ENCODE peak calls at places on chromosome 7, in five cellular contexts. One of them, this sample, is unnamed.

GRCh38 chr7:130286881-130287280 is 6.1 kb upstream of the CPA4 start:
- DNase-seq in cardiac fibroblast: no peak
- DNase-seq in AG10803: no peak
- DNase-seq in mucosa of descending colon: no peak
- DNase-seq in upper lobe of left lung: no peak
- DNase-seq in this sample: peak; percentile 49

GRCh38 chr7:151821226-151821625 is 55.7 kb downstream of the PRKAG2 start:
- DNase-seq in upper lobe of left lung: no peak
- DNase-seq in mucosa of descending colon: no peak
- DNase-seq in AG10803: no peak
- DNase-seq in cardiac fibroblast: no peak
- DNase-seq in this sample: no peak

GRCh38 chr7:84399661-84400060 is 205.1 kb upstream of the SEMA3A start:
- DNase-seq in cardiac fibroblast: no peak
- DNase-seq in AG10803: no peak
- DNase-seq in upper lobe of left lung: no peak
- DNase-seq in mucosa of descending colon: no peak
- DNase-seq in this sample: no peak

GRCh38 chr7:146736446-146737190 is 620.0 kb downstream of the CNTNAP2 start:
- DNase-seq in upper lobe of left lung: no peak
- DNase-seq in mucosa of descending colon: no peak
- DNase-seq in cardiac fibroblast: peak; percentile 22
- DNase-seq in AG10803: peak; percentile 3
- DNase-seq in this sample: peak; percentile 82

GRCh38 chr7:21903074-21903786 is 42.5 kb downstream of the CDCA7L start:
- DNase-seq in mucosa of descending colon: no peak
- DNase-seq in cardiac fibroblast: peak; percentile 65
- DNase-seq in AG10803: no peak
- DNase-seq in upper lobe of left lung: no peak
- DNase-seq in this sample: peak; percentile 76

GRCh38 chr7:26664735-26665420 is 199.5 kb downstream of the SKAP2 start:
- DNase-seq in mucosa of descending colon: no peak
- DNase-seq in upper lobe of left lung: peak; percentile 69
- DNase-seq in AG10803: peak; percentile 44
- DNase-seq in cardiac fibroblast: peak; percentile 5
- DNase-seq in this sample: peak; percentile 32

GRCh38 chr7:75039709-75040108 is 33.9 kb downstream of the RCC1L start:
- DNase-seq in mucosa of descending colon: no peak
- DNase-seq in upper lobe of left lung: no peak
- DNase-seq in AG10803: no peak
- DNase-seq in cardiac fibroblast: no peak
- DNase-seq in this sample: no peak

GRCh38 chr7:27106181-27106905 is 3.9 kb upstream of the HOXA2 start:
- DNase-seq in mucosa of descending colon: peak; percentile 62
- DNase-seq in upper lobe of left lung: no peak
- DNase-seq in cardiac fibroblast: no peak
- DNase-seq in AG10803: no peak
- DNase-seq in this sample: no peak

GRCh38 chr7:106117767-106118544 is 5.8 kb upstream of the SYPL1 start:
- DNase-seq in cardiac fibroblast: no peak
- DNase-seq in mucosa of descending colon: no peak
- DNase-seq in upper lobe of left lung: no peak
- DNase-seq in AG10803: no peak
- DNase-seq in this sample: no peak

GRCh38 chr7:118184392-118184899 is 482 bp downstream of the LSM8 start:
- DNase-seq in upper lobe of left lung: no peak
- DNase-seq in AG10803: no peak
- DNase-seq in mucosa of descending colon: no peak
- DNase-seq in cardiac fibroblast: no peak
- DNase-seq in this sample: no peak

DNA sequence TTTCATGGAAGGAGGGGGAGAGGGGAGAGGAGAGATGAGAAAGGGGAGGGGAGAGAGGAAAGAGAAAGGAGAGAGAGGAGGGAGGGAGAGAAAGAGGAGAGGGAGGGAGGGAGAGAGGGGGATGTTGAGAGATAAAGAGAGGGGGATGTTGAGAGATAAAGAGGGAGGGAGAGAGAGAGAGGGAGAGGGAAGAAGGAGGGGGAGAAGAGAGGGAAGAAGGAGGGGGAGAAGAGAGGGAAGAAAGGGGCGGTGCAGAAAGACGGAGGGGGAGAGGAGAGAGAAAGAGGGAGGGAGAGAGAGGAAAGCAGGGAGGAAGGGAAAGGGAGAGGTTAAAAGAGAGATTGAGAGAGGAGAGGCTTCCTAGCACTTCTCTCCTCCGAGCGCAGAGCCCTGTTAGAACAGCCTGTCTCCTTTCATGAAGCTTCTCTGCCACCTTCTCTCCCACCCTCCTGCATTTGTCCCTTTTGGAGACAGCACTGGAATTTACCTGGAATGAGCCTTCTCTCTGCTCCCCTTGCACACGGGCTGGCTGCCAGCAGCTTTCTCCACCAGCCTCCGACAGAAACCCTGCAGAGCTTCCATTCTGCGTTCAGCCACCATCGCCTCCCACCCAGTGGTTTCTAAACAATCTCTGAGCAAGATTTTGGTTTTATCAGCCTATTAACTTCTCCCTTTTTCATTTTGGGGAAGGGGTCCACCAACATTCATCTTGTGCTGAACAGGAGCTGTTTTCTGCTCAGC is 74.0 kb upstream of the CARD11 start:
- DNase-seq in AG10803: no peak
- DNase-seq in cardiac fibroblast: no peak
- DNase-seq in mucosa of descending colon: no peak
- DNase-seq in upper lobe of left lung: no peak
- DNase-seq in this sample: peak; percentile 21
- H3K4me3 ChIP-seq in AG10803: no peak overlapping the region
- H3K4me3 ChIP-seq in cardiac fibroblast: no peak overlapping the region
- H3K4me3 ChIP-seq in mucosa of descending colon: no peak overlapping the region
- H3K4me3 ChIP-seq in upper lobe of left lung: no peak overlapping the region
- H3K4me3 ChIP-seq in this sample: no peak overlapping the region

DNA sequence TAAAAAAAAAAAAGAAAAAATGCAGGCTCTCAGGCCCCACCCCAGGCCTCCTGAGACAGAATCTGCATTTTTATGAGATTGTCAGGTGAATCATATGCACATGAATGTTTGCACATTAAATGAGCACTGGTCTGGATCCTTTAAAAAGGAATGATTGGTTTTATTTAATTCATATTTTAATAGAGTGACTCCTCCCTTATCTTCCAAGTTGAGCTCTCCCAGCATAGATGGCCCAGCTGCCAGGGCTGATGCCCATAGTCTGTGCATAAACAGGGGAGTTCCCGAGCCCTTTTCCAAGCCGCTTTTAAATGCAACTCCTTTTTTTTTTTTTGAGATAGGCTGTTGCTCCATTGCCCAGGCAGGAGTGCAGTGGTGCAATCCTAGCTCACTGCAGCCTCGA is 28.6 kb downstream of the CUX1 start:
- DNase-seq in cardiac fibroblast: no peak
- DNase-seq in upper lobe of left lung: no peak
- DNase-seq in AG10803: no peak
- DNase-seq in mucosa of descending colon: no peak
- DNase-seq in this sample: no peak
- TF ChIP-seq CTCF in cardiac fibroblast: no peak
- TF ChIP-seq CTCF in upper lobe of left lung: no peak
- TF ChIP-seq CTCF in AG10803: no peak
- TF ChIP-seq CTCF in mucosa of descending colon: no peak
- TF ChIP-seq CTCF in this sample: no peak

GRCh38 chr7:157675427-157675930 is 338.7 kb downstream of the DNAJB6 start:
- DNase-seq in upper lobe of left lung: no peak
- DNase-seq in cardiac fibroblast: no peak
- DNase-seq in mucosa of descending colon: peak; percentile 15
- DNase-seq in AG10803: no peak
- DNase-seq in this sample: no peak

GRCh38 chr7:157673573-157673972 is 336.8 kb downstream of the DNAJB6 start:
- DNase-seq in upper lobe of left lung: no peak
- DNase-seq in AG10803: no peak
- DNase-seq in mucosa of descending colon: no peak
- DNase-seq in cardiac fibroblast: no peak
- DNase-seq in this sample: no peak

GRCh38 chr7:157674027-157674714 is 337.4 kb downstream of the DNAJB6 start:
- DNase-seq in AG10803: no peak
- DNase-seq in mucosa of descending colon: peak; percentile 14
- DNase-seq in cardiac fibroblast: no peak
- DNase-seq in upper lobe of left lung: no peak
- DNase-seq in this sample: no peak

GRCh38 chr7:157676001-157676400 is 339.2 kb downstream of the DNAJB6 start:
- DNase-seq in upper lobe of left lung: no peak
- DNase-seq in mucosa of descending colon: peak; percentile 39
- DNase-seq in cardiac fibroblast: no peak
- DNase-seq in AG10803: no peak
- DNase-seq in this sample: no peak

DNA sequence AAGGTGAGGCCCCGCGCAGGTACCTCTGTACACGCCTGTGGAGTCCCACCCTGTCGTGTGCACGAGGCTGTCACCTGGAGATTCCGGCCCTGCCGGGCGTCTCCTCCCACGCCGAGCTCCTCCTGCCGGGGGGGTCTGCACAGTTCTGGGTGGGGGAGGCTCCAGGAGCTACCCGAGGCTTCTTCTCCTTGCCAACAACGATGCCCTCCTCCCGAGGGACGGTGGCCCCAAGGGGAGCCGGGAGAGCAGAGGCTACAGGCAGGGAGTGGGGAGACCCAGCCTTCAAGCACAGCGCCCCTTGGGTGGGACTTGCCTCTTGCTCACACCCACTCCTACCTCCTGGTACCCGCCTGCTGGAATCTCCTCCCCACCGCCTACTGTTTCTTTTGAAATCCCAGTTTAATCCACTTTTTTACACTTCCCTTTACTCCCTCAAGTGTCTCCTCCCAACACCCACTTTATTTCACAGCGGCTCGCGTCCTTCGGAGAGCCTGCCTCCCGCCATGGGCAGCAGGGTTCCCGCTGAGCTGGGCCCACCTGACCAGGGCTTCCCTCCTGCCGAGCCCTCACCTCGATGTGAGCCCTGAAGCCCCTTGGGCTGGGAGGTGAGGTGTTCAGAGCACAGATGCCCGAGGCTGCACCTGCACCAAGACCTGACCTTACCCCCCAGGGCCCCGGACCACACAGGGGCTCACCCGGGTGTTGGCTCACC is 338.1 kb downstream of the DNAJB6 start:
- DNase-seq in upper lobe of left lung: no peak
- DNase-seq in cardiac fibroblast: no peak
- DNase-seq in mucosa of descending colon: peak; percentile 14
- DNase-seq in AG10803: no peak
- DNase-seq in this sample: no peak
- H3K4me3 ChIP-seq in upper lobe of left lung: no peak overlapping the region
- H3K4me3 ChIP-seq in cardiac fibroblast: no peak overlapping the region
- H3K4me3 ChIP-seq in mucosa of descending colon: no peak overlapping the region
- H3K4me3 ChIP-seq in AG10803: no peak overlapping the region
- H3K4me3 ChIP-seq in this sample: no peak overlapping the region

GRCh38 chr7:112515989-112516388 is 35.2 kb downstream of the LSMEM1 start:
- DNase-seq in upper lobe of left lung: no peak
- DNase-seq in mucosa of descending colon: no peak
- DNase-seq in cardiac fibroblast: no peak
- DNase-seq in AG10803: no peak
- DNase-seq in this sample: no peak
- TF ChIP-seq CTCF in upper lobe of left lung: no peak
- TF ChIP-seq CTCF in mucosa of descending colon: no peak
- TF ChIP-seq CTCF in cardiac fibroblast: no peak
- TF ChIP-seq CTCF in AG10803: no peak
- TF ChIP-seq CTCF in this sample: peak; percentile 6

GRCh38 chr7:96017877-96018276 is 245.5 kb downstream of the DYNC1I1 start:
- DNase-seq in upper lobe of left lung: no peak
- DNase-seq in mucosa of descending colon: no peak
- DNase-seq in cardiac fibroblast: no peak
- DNase-seq in AG10803: no peak
- DNase-seq in this sample: no peak

GRCh38 chr7:96014617-96015016 is 242.3 kb downstream of the DYNC1I1 start:
- DNase-seq in AG10803: no peak
- DNase-seq in upper lobe of left lung: no peak
- DNase-seq in cardiac fibroblast: no peak
- DNase-seq in mucosa of descending colon: no peak
- DNase-seq in this sample: no peak

GRCh38 chr7:96016735-96017134 is 244.4 kb downstream of the DYNC1I1 start:
- DNase-seq in cardiac fibroblast: no peak
- DNase-seq in mucosa of descending colon: no peak
- DNase-seq in AG10803: no peak
- DNase-seq in upper lobe of left lung: no peak
- DNase-seq in this sample: no peak

GRCh38 chr7:96016056-96016455 is 243.7 kb downstream of the DYNC1I1 start:
- DNase-seq in upper lobe of left lung: no peak
- DNase-seq in cardiac fibroblast: no peak
- DNase-seq in AG10803: peak; percentile 64
- DNase-seq in mucosa of descending colon: no peak
- DNase-seq in this sample: no peak

DNA sequence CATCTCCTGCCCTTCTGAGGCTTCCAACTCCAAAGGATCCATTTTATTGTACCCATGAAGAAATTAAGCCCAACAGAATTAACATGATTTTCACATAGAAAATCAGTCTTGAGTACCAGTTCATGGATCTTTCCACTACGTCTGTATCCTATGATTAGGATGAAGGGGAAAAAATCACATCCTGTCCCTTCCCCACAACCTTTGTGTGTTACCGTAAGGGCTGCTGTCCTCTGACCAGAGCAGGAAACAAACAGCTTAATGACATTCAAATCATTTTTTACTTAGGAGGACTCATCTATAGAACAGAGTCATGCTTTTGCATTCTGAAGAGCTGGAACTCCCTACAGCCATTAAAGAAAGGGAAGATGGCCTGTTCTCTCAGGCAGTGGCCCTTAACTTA is 241.5 kb downstream of the DYNC1I1 start:
- DNase-seq in AG10803: no peak
- DNase-seq in upper lobe of left lung: no peak
- DNase-seq in cardiac fibroblast: no peak
- DNase-seq in mucosa of descending colon: no peak
- DNase-seq in this sample: no peak
- H3K4me3 ChIP-seq in AG10803: no peak overlapping the region
- H3K4me3 ChIP-seq in upper lobe of left lung: no peak overlapping the region
- H3K4me3 ChIP-seq in cardiac fibroblast: no peak overlapping the region
- H3K4me3 ChIP-seq in mucosa of descending colon: no peak overlapping the region
- H3K4me3 ChIP-seq in this sample: no peak overlapping the region

GRCh38 chr7:115340828-115341227 is 418.9 kb downstream of the MDFIC start:
- DNase-seq in cardiac fibroblast: peak; percentile 88
- DNase-seq in AG10803: peak; percentile 66
- DNase-seq in upper lobe of left lung: no peak
- DNase-seq in mucosa of descending colon: no peak
- DNase-seq in this sample: peak; percentile 81
- TF ChIP-seq CTCF in cardiac fibroblast: peak; percentile 31
- TF ChIP-seq CTCF in AG10803: peak; percentile 31
- TF ChIP-seq CTCF in upper lobe of left lung: no peak
- TF ChIP-seq CTCF in mucosa of descending colon: no peak
- TF ChIP-seq CTCF in this sample: peak; percentile 41

GRCh38 chr7:77858278-77858677 is 59.7 kb downstream of the PHTF2 start:
- DNase-seq in upper lobe of left lung: no peak
- DNase-seq in AG10803: no peak
- DNase-seq in cardiac fibroblast: no peak
- DNase-seq in mucosa of descending colon: no peak
- DNase-seq in this sample: no peak

GRCh38 chr7:77855371-77856083 is 57.0 kb downstream of the PHTF2 start:
- DNase-seq in cardiac fibroblast: peak; percentile 32
- DNase-seq in AG10803: peak; percentile 40
- DNase-seq in mucosa of descending colon: no peak
- DNase-seq in upper lobe of left lung: peak; percentile 56
- DNase-seq in this sample: peak; percentile 58

GRCh38 chr7:77863860-77864259 is 65.3 kb downstream of the PHTF2 start:
- DNase-seq in cardiac fibroblast: no peak
- DNase-seq in AG10803: no peak
- DNase-seq in mucosa of descending colon: no peak
- DNase-seq in upper lobe of left lung: no peak
- DNase-seq in this sample: no peak

GRCh38 chr7:77862691-77863090 is 64.1 kb downstream of the PHTF2 start:
- DNase-seq in mucosa of descending colon: no peak
- DNase-seq in AG10803: peak; percentile 39
- DNase-seq in cardiac fibroblast: no peak
- DNase-seq in upper lobe of left lung: no peak
- DNase-seq in this sample: no peak

GRCh38 chr7:77859343-77859742 is 60.8 kb downstream of the PHTF2 start:
- DNase-seq in AG10803: no peak
- DNase-seq in upper lobe of left lung: no peak
- DNase-seq in cardiac fibroblast: no peak
- DNase-seq in mucosa of descending colon: no peak
- DNase-seq in this sample: no peak
- H3K4me3 ChIP-seq in AG10803: no peak overlapping the region
- H3K4me3 ChIP-seq in upper lobe of left lung: no peak overlapping the region
- H3K4me3 ChIP-seq in cardiac fibroblast: no peak overlapping the region
- H3K4me3 ChIP-seq in mucosa of descending colon: no peak overlapping the region
- H3K4me3 ChIP-seq in this sample: no peak overlapping the region